ENCODE peak calls at places on chromosomes 11 and 22, in four cellular contexts. T, B, R and U are unnamed samples.
A peak's percentile ranks its signal among the peaks of the same experiment; 100 is the strongest.

GRCh38 chr11:93278976-93279375 is 51.6 kb upstream of the DEUP1 start:
- DNase-seq in T (no peak), B (no peak), R (no peak), U (peak; percentile 19)

GRCh38 chr22:24996420-24996952 is 44.0 kb downstream of the KIAA1671 start:
- DNase-seq in T (no peak), B (no peak), R (no peak), U (peak; percentile 67)

GRCh38 chr11:14414470-14415461 is 55.8 kb upstream of the RRAS2 start:
- DNase-seq in T (no peak), B (peak; percentile 41), R (peak; percentile 52), U (no peak)

GRCh38 chr11:85431319-85431718 is 195.8 kb downstream of the DLG2 start:
- DNase-seq in T (no peak), B (no peak), R (no peak), U (no peak)

GRCh38 chr11:19116315-19116970 is 525 bp upstream of the ZDHHC13 start:
- DNase-seq in T (no peak), B (peak; percentile 17), R (no peak), U (no peak)

GRCh38 chr22:49749885-49750510 is 77.7 kb downstream of the BRD1 start:
- DNase-seq in T (no peak), B (no peak), R (no peak), U (no peak)

GRCh38 chr11:15730617-15731385 is 616.1 kb downstream of the INSC start:
- DNase-seq in T (no peak), B (no peak), R (no peak), U (no peak)

GRCh38 chr11:11338304-11338703 is 14.7 kb downstream of the CSNK2A3 start:
- DNase-seq in T (no peak), B (no peak), R (no peak), U (no peak)

GRCh38 chr11:121456816-121457431 is 4.2 kb upstream of the SORL1-AS1 start:
- DNase-seq in T (no peak), B (no peak), R (no peak), U (no peak)

GRCh38 chr22:50201191-50202129 is 649 bp downstream of the SELENOO start:
- DNase-seq in T (peak; percentile 23), B (no peak), R (peak; percentile 41), U (no peak)

GRCh38 chr11:71065794-71066193 is 186.6 kb downstream of the SHANK2 start:
- DNase-seq in T (no peak), B (no peak), R (no peak), U (no peak)
- TF ChIP-seq TARDBP in T (no peak), B (no peak), R (no peak), U (no peak)

GRCh38 chr11:83558281-83558680 is 272.1 kb upstream of the CCDC90B start:
- DNase-seq in T (no peak), B (no peak), R (no peak), U (no peak)

GRCh38 chr11:83554896-83555295 is 268.7 kb upstream of the CCDC90B start:
- DNase-seq in T (no peak), B (no peak), R (no peak), U (no peak)

GRCh38 chr11:83557638-83558037 is 271.5 kb upstream of the CCDC90B start:
- DNase-seq in T (no peak), B (no peak), R (no peak), U (no peak)
- TF ChIP-seq TARDBP in T (no peak), B (no peak), R (no peak), U (no peak)

GRCh38 chr11:73323464-73323863 is 15.4 kb downstream of the ARHGEF17 start:
- DNase-seq in T (peak; percentile 41), B (no peak), R (no peak), U (peak; percentile 26)

GRCh38 chr11:73324665-73325035 is 16.6 kb downstream of the ARHGEF17 start:
- DNase-seq in T (no peak), B (no peak), R (no peak), U (no peak)

GRCh38 chr11:73324116-73324515 is 16.0 kb downstream of the ARHGEF17 start:
- DNase-seq in T (no peak), B (no peak), R (no peak), U (no peak)

GRCh38 chr11:73326929-73327811 is 19.1 kb downstream of the ARHGEF17 start:
- DNase-seq in T (no peak), B (peak; percentile 73), R (no peak), U (no peak)

DNA sequence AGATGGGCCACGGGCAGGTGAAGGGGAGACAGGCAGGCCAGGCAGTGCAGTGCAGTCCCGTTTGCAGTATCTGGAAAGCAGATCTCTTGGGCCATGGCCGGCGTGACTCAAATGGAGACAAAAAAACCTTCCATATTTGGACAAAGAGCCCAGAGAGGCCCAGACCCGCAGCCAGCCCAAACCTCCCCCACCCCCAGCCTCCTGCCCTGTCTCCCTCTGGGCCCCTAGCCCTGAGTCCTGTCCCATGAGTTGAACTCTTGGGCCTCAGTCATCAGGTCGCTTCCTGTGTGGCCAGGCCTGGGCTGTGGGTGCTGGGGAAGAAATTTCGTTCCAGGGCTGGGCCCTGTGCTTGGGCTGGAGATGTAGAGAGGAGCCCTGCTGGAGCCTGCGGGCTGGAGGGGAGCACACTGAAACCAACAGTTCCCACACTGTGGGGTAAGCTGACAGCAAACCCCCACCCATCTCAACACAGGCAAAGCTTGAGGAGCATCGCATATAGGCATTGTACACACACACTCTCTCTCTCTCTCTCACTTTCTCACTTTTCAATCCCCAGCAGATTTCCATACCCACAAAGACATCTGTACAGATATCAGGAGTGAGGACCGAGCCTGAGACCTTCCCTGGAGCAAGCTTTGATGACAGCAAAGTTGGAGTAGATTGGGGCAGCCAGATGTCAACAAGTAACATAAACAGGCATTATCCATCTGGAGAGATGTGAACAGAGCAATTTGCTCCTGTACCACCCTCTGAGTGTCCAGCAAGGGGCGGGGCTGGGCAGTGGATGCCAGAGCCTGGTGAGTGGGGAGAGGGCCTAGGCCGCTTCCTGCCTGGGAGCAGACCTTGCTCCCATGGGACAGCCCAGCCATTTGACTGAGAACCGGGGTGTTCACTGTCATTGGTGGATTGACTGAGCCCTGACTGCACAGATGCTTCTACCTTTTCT is 17.2 kb downstream of the ARHGEF17 start:
- DNase-seq in T (peak; percentile 66), B (peak; percentile 83), R (no peak), U (no peak)
- TF ChIP-seq TARDBP in T (no peak), B (no peak), R (no peak), U (no peak)

GRCh38 chr11:119964136-119965025 is 173.5 kb downstream of the TRIM29 start:
- DNase-seq in T (no peak), B (no peak), R (no peak), U (no peak)
- TF ChIP-seq TARDBP in T (no peak), B (no peak), R (no peak), U (no peak)

DNA sequence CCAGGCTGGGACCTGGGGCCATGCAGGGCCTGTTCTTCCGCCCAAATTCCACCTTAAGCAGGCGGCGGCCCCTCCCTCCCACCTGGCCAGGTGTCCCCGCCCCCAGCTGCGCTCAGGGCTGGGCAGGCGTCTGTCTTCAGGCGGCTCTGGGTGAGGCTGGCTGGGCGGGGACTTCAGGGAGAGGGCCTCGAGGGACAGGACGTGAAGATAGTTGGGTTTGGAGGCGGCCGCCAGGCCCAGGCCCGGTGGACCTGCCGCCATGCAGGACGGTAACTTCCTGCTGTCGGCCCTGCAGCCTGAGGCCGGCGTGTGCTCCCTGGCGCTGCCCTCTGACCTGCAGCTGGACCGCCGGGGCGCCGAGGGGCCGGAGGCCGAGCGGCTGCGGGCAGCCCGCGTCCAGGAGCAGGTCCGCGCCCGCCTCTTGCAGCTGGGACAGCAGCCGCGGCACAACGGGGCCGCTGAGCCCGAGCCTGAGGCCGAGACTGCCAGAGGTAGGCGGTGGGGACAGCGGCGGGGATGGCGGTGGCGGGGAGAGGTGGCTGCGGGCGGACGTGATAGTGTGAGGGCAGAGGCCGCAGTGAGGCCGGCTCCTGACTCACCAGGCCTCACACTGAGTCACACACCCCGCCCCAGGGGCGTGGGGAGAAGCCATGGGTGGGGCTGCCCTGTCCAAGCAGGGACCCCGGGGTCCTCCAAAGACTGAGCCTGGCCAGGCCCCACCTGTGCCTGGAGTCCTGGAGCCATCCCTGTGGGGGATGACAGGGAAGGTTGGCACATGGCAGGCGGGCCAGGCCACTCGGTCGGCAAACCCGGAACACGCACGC is at the start of gene PKP3:
- DNase-seq in T (peak; percentile 37), B (no peak), R (peak; percentile 87), U (no peak)
- TF ChIP-seq TARDBP in T (no peak), B (no peak), R (peak; percentile 46), U (no peak)